ENCODE peak calls at places on chromosomes 6 and 20, in nine cellular contexts. One of them, this sample, is unnamed.

GRCh38 chr20:59830107-59831023 is 103.1 kb downstream of the SYCP2 start:
- DNase-seq in activated CD8-positive, alpha-beta memory T cell treated with anti-CD3 and anti-CD28 coated beads for 48 hours: no peak
- DNase-seq in amygdala: no peak
- DNase-seq in NCI-H1694 treated with DMSO at 0.1 percent for 48 hours: no peak
- DNase-seq in adipocyte: no peak
- DNase-seq in activated CD4-positive, CD25-positive, alpha-beta regulatory T cell: no peak
- DNase-seq in iris pigment epithelial cell: no peak
- DNase-seq in T-helper 9 cell: no peak
- DNase-seq in nephron progenitor cell: no peak
- DNase-seq in this sample: no peak

GRCh38 chr20:63536997-63537524 is at the start of gene PTK6:
- DNase-seq in activated CD8-positive, alpha-beta memory T cell treated with anti-CD3 and anti-CD28 coated beads for 48 hours: no peak
- DNase-seq in amygdala: no peak
- DNase-seq in NCI-H1694 treated with DMSO at 0.1 percent for 48 hours: no peak
- DNase-seq in adipocyte: no peak
- DNase-seq in activated CD4-positive, CD25-positive, alpha-beta regulatory T cell: no peak
- DNase-seq in iris pigment epithelial cell: no peak
- DNase-seq in T-helper 9 cell: no peak
- DNase-seq in nephron progenitor cell: no peak
- DNase-seq in this sample: no peak

GRCh38 chr6:136031982-136032381 is 180.5 kb downstream of the PDE7B start:
- DNase-seq in activated CD8-positive, alpha-beta memory T cell treated with anti-CD3 and anti-CD28 coated beads for 48 hours: no peak
- DNase-seq in amygdala: no peak
- DNase-seq in NCI-H1694 treated with DMSO at 0.1 percent for 48 hours: peak
- DNase-seq in adipocyte: peak
- DNase-seq in activated CD4-positive, CD25-positive, alpha-beta regulatory T cell: no peak
- DNase-seq in iris pigment epithelial cell: peak
- DNase-seq in T-helper 9 cell: no peak
- DNase-seq in nephron progenitor cell: no peak
- DNase-seq in this sample: peak

GRCh38 chr20:61899971-61900370 is 165.7 kb downstream of the TAF4 start:
- DNase-seq in activated CD8-positive, alpha-beta memory T cell treated with anti-CD3 and anti-CD28 coated beads for 48 hours: no peak
- DNase-seq in amygdala: peak
- DNase-seq in NCI-H1694 treated with DMSO at 0.1 percent for 48 hours: no peak
- DNase-seq in adipocyte: no peak
- DNase-seq in activated CD4-positive, CD25-positive, alpha-beta regulatory T cell: no peak
- DNase-seq in iris pigment epithelial cell: no peak
- DNase-seq in T-helper 9 cell: no peak
- DNase-seq in nephron progenitor cell: peak
- DNase-seq in this sample: no peak

GRCh38 chr6:77653817-77654216 is 978 bp downstream of the MEI4 start:
- DNase-seq in activated CD8-positive, alpha-beta memory T cell treated with anti-CD3 and anti-CD28 coated beads for 48 hours: no peak
- DNase-seq in amygdala: no peak
- DNase-seq in NCI-H1694 treated with DMSO at 0.1 percent for 48 hours: no peak
- DNase-seq in adipocyte: no peak
- DNase-seq in activated CD4-positive, CD25-positive, alpha-beta regulatory T cell: no peak
- DNase-seq in iris pigment epithelial cell: no peak
- DNase-seq in T-helper 9 cell: no peak
- DNase-seq in nephron progenitor cell: no peak
- DNase-seq in this sample: no peak

GRCh38 chr6:12602342-12602741 is 114.2 kb upstream of the PHACTR1 start:
- DNase-seq in activated CD8-positive, alpha-beta memory T cell treated with anti-CD3 and anti-CD28 coated beads for 48 hours: no peak
- DNase-seq in amygdala: no peak
- DNase-seq in NCI-H1694 treated with DMSO at 0.1 percent for 48 hours: no peak
- DNase-seq in adipocyte: peak
- DNase-seq in activated CD4-positive, CD25-positive, alpha-beta regulatory T cell: no peak
- DNase-seq in iris pigment epithelial cell: no peak
- DNase-seq in T-helper 9 cell: no peak
- DNase-seq in nephron progenitor cell: no peak
- DNase-seq in this sample: peak

GRCh38 chr20:17541996-17542395 is 10.8 kb upstream of the BFSP1 start:
- DNase-seq in activated CD8-positive, alpha-beta memory T cell treated with anti-CD3 and anti-CD28 coated beads for 48 hours: no peak
- DNase-seq in amygdala: no peak
- DNase-seq in NCI-H1694 treated with DMSO at 0.1 percent for 48 hours: no peak
- DNase-seq in adipocyte: peak
- DNase-seq in activated CD4-positive, CD25-positive, alpha-beta regulatory T cell: no peak
- DNase-seq in iris pigment epithelial cell: peak
- DNase-seq in T-helper 9 cell: no peak
- DNase-seq in nephron progenitor cell: no peak
- DNase-seq in this sample: no peak

GRCh38 chr6:128114164-128114563 is 213.3 kb upstream of the THEMIS start:
- DNase-seq in activated CD8-positive, alpha-beta memory T cell treated with anti-CD3 and anti-CD28 coated beads for 48 hours: no peak
- DNase-seq in amygdala: no peak
- DNase-seq in NCI-H1694 treated with DMSO at 0.1 percent for 48 hours: no peak
- DNase-seq in adipocyte: no peak
- DNase-seq in activated CD4-positive, CD25-positive, alpha-beta regulatory T cell: no peak
- DNase-seq in iris pigment epithelial cell: no peak
- DNase-seq in T-helper 9 cell: no peak
- DNase-seq in nephron progenitor cell: no peak
- DNase-seq in this sample: no peak

GRCh38 chr20:45345104-45345936 is 2.9 kb downstream of the SDC4 start:
- DNase-seq in activated CD8-positive, alpha-beta memory T cell treated with anti-CD3 and anti-CD28 coated beads for 48 hours: no peak
- DNase-seq in amygdala: no peak
- DNase-seq in NCI-H1694 treated with DMSO at 0.1 percent for 48 hours: no peak
- DNase-seq in adipocyte: peak
- DNase-seq in activated CD4-positive, CD25-positive, alpha-beta regulatory T cell: no peak
- DNase-seq in iris pigment epithelial cell: no peak
- DNase-seq in T-helper 9 cell: no peak
- DNase-seq in nephron progenitor cell: no peak
- DNase-seq in this sample: peak

GRCh38 chr20:62837790-62838458 is 21.1 kb downstream of the COL9A3 start:
- DNase-seq in activated CD8-positive, alpha-beta memory T cell treated with anti-CD3 and anti-CD28 coated beads for 48 hours: no peak
- DNase-seq in amygdala: no peak
- DNase-seq in NCI-H1694 treated with DMSO at 0.1 percent for 48 hours: peak
- DNase-seq in adipocyte: peak
- DNase-seq in activated CD4-positive, CD25-positive, alpha-beta regulatory T cell: no peak
- DNase-seq in iris pigment epithelial cell: peak
- DNase-seq in T-helper 9 cell: no peak
- DNase-seq in nephron progenitor cell: no peak
- DNase-seq in this sample: peak

GRCh38 chr20:49892260-49893216 is 22.8 kb downstream of the SPATA2 start:
- DNase-seq in activated CD8-positive, alpha-beta memory T cell treated with anti-CD3 and anti-CD28 coated beads for 48 hours: no peak
- DNase-seq in amygdala: no peak
- DNase-seq in NCI-H1694 treated with DMSO at 0.1 percent for 48 hours: no peak
- DNase-seq in adipocyte: no peak
- DNase-seq in activated CD4-positive, CD25-positive, alpha-beta regulatory T cell: no peak
- DNase-seq in iris pigment epithelial cell: no peak
- DNase-seq in T-helper 9 cell: no peak
- DNase-seq in nephron progenitor cell: no peak
- DNase-seq in this sample: no peak

GRCh38 chr6:159527351-159527750 is 165.7 kb downstream of the SOD2 start:
- DNase-seq in activated CD8-positive, alpha-beta memory T cell treated with anti-CD3 and anti-CD28 coated beads for 48 hours: no peak
- DNase-seq in amygdala: no peak
- DNase-seq in NCI-H1694 treated with DMSO at 0.1 percent for 48 hours: no peak
- DNase-seq in adipocyte: no peak
- DNase-seq in activated CD4-positive, CD25-positive, alpha-beta regulatory T cell: no peak
- DNase-seq in iris pigment epithelial cell: no peak
- DNase-seq in T-helper 9 cell: no peak
- DNase-seq in nephron progenitor cell: no peak
- DNase-seq in this sample: no peak

GRCh38 chr6:75167426-75167825 is 38.4 kb downstream of the COL12A1 start:
- DNase-seq in activated CD8-positive, alpha-beta memory T cell treated with anti-CD3 and anti-CD28 coated beads for 48 hours: no peak
- DNase-seq in amygdala: no peak
- DNase-seq in NCI-H1694 treated with DMSO at 0.1 percent for 48 hours: no peak
- DNase-seq in adipocyte: no peak
- DNase-seq in activated CD4-positive, CD25-positive, alpha-beta regulatory T cell: no peak
- DNase-seq in iris pigment epithelial cell: no peak
- DNase-seq in T-helper 9 cell: no peak
- DNase-seq in nephron progenitor cell: no peak
- DNase-seq in this sample: no peak

This sample was measured in dermis blood vessel endothelial cell.